ENCODE peak calls at places on chromosomes 5 and 9, in ten cellular contexts. J is colonic mucosa, R is NCI-H1092 treated with DMSO at 0.1 percent for 48 hours, O is body of pancreas, X is Calu3, S is H54, U is fibroblast of pulmonary artery, V is fibroblast of the conjunctiva, B is gastrocnemius medialis, E is mucosa of gallbladder. Y is an unnamed sample.
A peak's percentile ranks its signal among the peaks of the same experiment; 100 is the strongest.

GRCh38 chr9:130860458-130861316 is 25.6 kb downstream of the ABL1 start:
- DNase-seq in J (peak; percentile 38), O (peak; percentile 39), U (peak; percentile 97), E (peak; percentile 71), S (no peak), V (peak; percentile 80), X (no peak), B (peak; percentile 82), R (no peak), Y (peak; percentile 48)

GRCh38 chr5:140857177-140857986 is 1.7 kb downstream of the PCDHA10 start:
- DNase-seq in V (no peak), B (no peak), X (no peak), R (no peak), E (no peak), O (no peak), J (no peak), S (no peak), U (no peak), Y (no peak)

GRCh38 chr9:97386733-97387503 is 25.0 kb upstream of the TDRD7 start:
- DNase-seq in R (peak; percentile 33), O (peak; percentile 80), E (peak; percentile 80), U (peak; percentile 74), X (peak; percentile 71), J (peak; percentile 88), V (no peak), S (peak; percentile 91), B (peak; percentile 23), Y (peak; percentile 69)

GRCh38 chr5:78628260-78629024 is 20.1 kb downstream of the LHFPL2 start:
- DNase-seq in R (no peak), X (no peak), O (no peak), J (no peak), E (no peak), S (no peak), B (no peak), U (no peak), V (no peak), Y (no peak)

GRCh38 chr5:150449491-150450339 is at the start of gene RPS14:
- DNase-seq in J (peak; percentile 96), U (peak; percentile 95), E (peak; percentile 94), R (peak; percentile 94), O (peak; percentile 96), X (peak; percentile 97), S (peak; percentile 85), V (peak; percentile 89), B (peak; percentile 92), Y (peak; percentile 97)

GRCh38 chr5:66810747-66811355 is 214.7 kb downstream of the MAST4 start:
- DNase-seq in R (no peak), O (no peak), X (no peak), E (no peak), B (no peak), U (peak; percentile 6), J (no peak), S (no peak), V (no peak), Y (no peak)

GRCh38 chr5:160545832-160546231 is 124.2 kb downstream of the PTTG1 start:
- DNase-seq in B (no peak), U (no peak), R (no peak), J (no peak), S (no peak), X (no peak), O (no peak), E (no peak), V (no peak), Y (no peak)

GRCh38 chr5:142222235-142222880 is 102.5 kb downstream of the SPRY4 start:
- DNase-seq in V (no peak), X (no peak), O (no peak), J (no peak), U (no peak), E (no peak), R (no peak), B (no peak), S (no peak), Y (no peak)

GRCh38 chr9:14326264-14326826 is 12.4 kb upstream of the NFIB start:
- DNase-seq in O (no peak), S (no peak), X (no peak), R (peak; percentile 100), B (peak; percentile 77), J (no peak), U (peak; percentile 50), V (peak; percentile 47), E (no peak), Y (no peak)

GRCh38 chr5:144484124-144484897 is 313.6 kb downstream of the KCTD16 start:
- DNase-seq in B (no peak), X (no peak), V (no peak), R (no peak), S (peak; percentile 3), E (no peak), O (no peak), J (no peak), U (peak; percentile 27), Y (no peak)

GRCh38 chr5:158422653-158423505 is 563.9 kb upstream of the CLINT1 start:
- DNase-seq in R (no peak), S (no peak), U (no peak), E (no peak), X (no peak), B (no peak), J (no peak), O (no peak), V (no peak), Y (no peak)

Y was measured in mucosa of descending colon.